ENCODE peak calls at places on chromosomes 7 and 10, in seven cellular contexts. D is neural crest cell; F is B cell; Q is NCI-H1092; J is HEK293T; E is AG09319; Z is activated CD8-positive, alpha-beta memory T cell treated with anti-CD3 and anti-CD28 coated beads for 48 hours. A is an unnamed sample.

GRCh38 chr10:20623561-20623960 is 273.6 kb downstream of the NEBL start:
- DNase-seq in J (no peak), Z (no peak), Q (no peak), E (no peak), D (no peak), F (no peak), A (no peak)

GRCh38 chr7:129803546-129804081 is 149.1 kb downstream of the UBE2H start:
- DNase-seq in J (no peak), D (no peak), Q (no peak), F (no peak), Z (no peak), E (no peak), A (no peak)

GRCh38 chr7:915291-916218 is 38.9 kb downstream of the ADAP1 start:
- DNase-seq in D (no peak), Q (no peak), F (no peak), E (no peak), J (no peak), Z (no peak), A (no peak)

GRCh38 chr10:90857635-90858488 is at the start of gene HTR7:
- DNase-seq in J (peak), Q (peak), Z (peak), F (peak), D (peak), E (no peak), A (no peak)

GRCh38 chr10:111872591-111872990 is 311.0 kb downstream of the GPAM start:
- DNase-seq in F (no peak), E (no peak), D (no peak), Z (no peak), J (no peak), Q (no peak), A (no peak)

GRCh38 chr10:69316313-69317059 is 38.2 kb downstream of the HK1 start:
- DNase-seq in E (no peak), J (no peak), F (no peak), Z (no peak), Q (no peak), D (no peak), A (no peak)

GRCh38 chr7:151140826-151141225 is 26.7 kb downstream of the GBX1 start:
- DNase-seq in J (no peak), Q (no peak), E (no peak), Z (no peak), F (no peak), D (no peak), A (no peak)

GRCh38 chr7:117830422-117830954 is 42.8 kb downstream of the CTTNBP2 start:
- DNase-seq in Z (no peak), E (no peak), D (no peak), F (no peak), J (no peak), Q (no peak), A (no peak)

GRCh38 chr10:119274519-119275045 is 67.2 kb downstream of the GRK5 start:
- DNase-seq in J (no peak), F (no peak), Q (no peak), Z (no peak), E (no peak), D (no peak), A (no peak)

A was measured in cortex of kidney.